ENCODE peak calls at places on chromosomes 13 and 19, in nine cellular contexts. Z is tibial artery; K is NCI-H748 treated with DMSO at 0.1 percent for 48 hours; P is C1 segment of cervical spinal cord; T is stimulated activated naive CD8-positive, alpha-beta T cell treated with anti-CD3 and anti-CD28 coated beads, Interleukin-15, Interleukin-2, amounts not matched to agents 100 U/mL and 50 U/mL, for 24 hours; F is Kasumi-1; S is adrenal gland; E is thoracic aorta; G is endothelial cell. Q is an unnamed sample.

GRCh38 chr13:20942938-20943518 is 40.5 kb upstream of the XPO4 start:
- DNase-seq in Z (no peak), K (no peak), E (no peak), G (no peak), T (no peak), F (no peak), P (no peak), S (no peak), Q (no peak)

GRCh38 chr19:29843180-29844051 is 31.6 kb downstream of the CCNE1 start:
- DNase-seq in S (peak), E (no peak), F (no peak), P (no peak), K (no peak), T (no peak), G (no peak), Z (peak), Q (no peak)

GRCh38 chr13:107669356-107669755 is 546.0 kb downstream of the LIG4 start:
- DNase-seq in F (no peak), G (no peak), E (no peak), P (no peak), K (peak), Z (no peak), S (no peak), T (no peak), Q (no peak)

GRCh38 chr13:101127741-101128353 is 288.5 kb downstream of the NALCN start:
- DNase-seq in S (no peak), K (peak), P (no peak), Z (no peak), G (peak), E (no peak), T (peak), F (peak), Q (no peak)

GRCh38 chr13:24338721-24339120 is 29.3 kb downstream of the C1QTNF9 start:
- DNase-seq in S (no peak), T (no peak), K (no peak), E (no peak), F (no peak), G (no peak), P (no peak), Z (no peak), Q (no peak)

GRCh38 chr19:18743281-18743825 is 47.8 kb downstream of the COMP start:
- DNase-seq in S (peak), F (no peak), G (no peak), T (no peak), K (no peak), Z (no peak), P (no peak), E (no peak), Q (no peak)

GRCh38 chr13:97072297-97072696 is 78.0 kb upstream of the OXGR1 start:
- DNase-seq in Z (no peak), F (no peak), E (no peak), P (no peak), K (no peak), S (no peak), T (no peak), G (no peak), Q (no peak)

GRCh38 chr19:46821512-46822359 is 28.9 kb downstream of the AP2S1 start:
- DNase-seq in Z (no peak), T (peak), E (no peak), K (no peak), S (no peak), P (no peak), G (no peak), F (peak), Q (peak)

GRCh38 chr19:18418034-18418724 is 1.0 kb upstream of the SSBP4 start:
- DNase-seq in P (no peak), G (no peak), T (peak), F (no peak), K (no peak), E (no peak), Z (peak), S (no peak), Q (no peak)

GRCh38 chr19:48739400-48739825 is 997 bp downstream of the RASIP1 start:
- DNase-seq in P (no peak), Z (no peak), G (no peak), S (no peak), E (no peak), T (no peak), F (no peak), K (no peak), Q (no peak)

GRCh38 chr19:19461671-19462622 is 53.4 kb downstream of the TSSK6 start:
- DNase-seq in G (peak), T (peak), F (peak), Z (peak), K (no peak), P (no peak), S (peak), E (no peak), Q (no peak)

GRCh38 chr13:66864627-66865026 is 365.5 kb downstream of the PCDH9 start:
- DNase-seq in E (no peak), G (no peak), F (no peak), T (no peak), P (no peak), Z (no peak), S (no peak), K (no peak), Q (no peak)

GRCh38 chr19:8334458-8335342 is 8.4 kb downstream of the KANK3 start:
- DNase-seq in K (peak), E (no peak), P (no peak), F (peak), T (peak), Z (no peak), G (peak), S (no peak), Q (no peak)

GRCh38 chr19:5850743-5851293 is 431 bp downstream of the FUT3 start:
- DNase-seq in G (no peak), F (no peak), E (no peak), K (no peak), S (peak), T (no peak), Z (peak), P (no peak), Q (no peak)

GRCh38 chr19:38318595-38319142 is 976 bp upstream of the KCNK6 start:
- DNase-seq in K (no peak), P (no peak), E (no peak), G (no peak), T (no peak), F (no peak), Z (no peak), S (no peak), Q (no peak)